ENCODE peak calls at places on chromosomes 1 and 21, in four cellular contexts. P, I, D and W are unnamed samples.

GRCh38 chr1:10761503-10762152 is 34.8 kb downstream of the CASZ1 start:
- DNase-seq in P (no peak), I (peak), D (peak), W (no peak)

GRCh38 chr1:165851034-165851658 is 23.7 kb downstream of the UCK2 start:
- DNase-seq in P (no peak), I (peak), D (no peak), W (no peak)

GRCh38 chr1:245475116-245475515 is 320.3 kb downstream of the KIF26B start:
- DNase-seq in P (no peak), I (peak), D (no peak), W (no peak)

GRCh38 chr1:191671236-191671635 is 487.0 kb upstream of the RGS18 start:
- DNase-seq in P (no peak), I (no peak), D (no peak), W (no peak)

GRCh38 chr1:28926629-28927441 is 12.5 kb downstream of the EPB41 start:
- DNase-seq in P (no peak), I (peak), D (no peak), W (no peak)

GRCh38 chr1:78663916-78664315 is 14.3 kb downstream of the IFI44 start:
- DNase-seq in P (no peak), I (no peak), D (no peak), W (no peak)

GRCh38 chr1:234963180-234963903 is 165.3 kb downstream of the TOMM20 start:
- DNase-seq in P (peak), I (peak), D (no peak), W (no peak)

GRCh38 chr1:71307451-71307850 is 226.6 kb upstream of the ZRANB2 start:
- DNase-seq in P (no peak), I (peak), D (no peak), W (no peak)

GRCh38 chr1:34742667-34743270 is 12.1 kb upstream of the GJB5 start:
- DNase-seq in P (peak), I (peak), D (peak), W (peak)

GRCh38 chr1:81801032-81801833 is 499 bp downstream of the ADGRL2 start:
- DNase-seq in P (no peak), I (peak), D (peak), W (peak)

GRCh38 chr1:119713039-119713537 is 1.4 kb downstream of the PHGDH start:
- DNase-seq in P (no peak), I (peak), D (no peak), W (peak)

GRCh38 chr1:188668083-188668482 is 1809.6 kb downstream of the BRINP3 start:
- DNase-seq in P (no peak), I (no peak), D (no peak), W (peak)

GRCh38 chr1:61141288-61142044 is 59.1 kb downstream of the NFIA start:
- DNase-seq in P (no peak), I (peak), D (no peak), W (no peak)

GRCh38 chr1:32335951-32336867 is at the start of gene MARCKSL1:
- DNase-seq in P (peak), I (peak), D (peak), W (peak)

GRCh38 chr1:245685111-245685810 is 530.5 kb downstream of the KIF26B start:
- DNase-seq in P (no peak), I (no peak), D (no peak), W (peak)

GRCh38 chr1:180504186-180504585 is 1.8 kb upstream of the ACBD6 start:
- DNase-seq in P (no peak), I (no peak), D (no peak), W (no peak)

GRCh38 chr1:175927944-175928343 is 184.5 kb upstream of the TNR start:
- DNase-seq in P (no peak), I (no peak), D (no peak), W (no peak)

GRCh38 chr1:21704055-21704660 is 35.0 kb upstream of the RAP1GAP start:
- DNase-seq in P (no peak), I (no peak), D (no peak), W (no peak)

GRCh38 chr1:246961939-246962373 is 30.2 kb upstream of the AHCTF1 start:
- DNase-seq in P (no peak), I (peak), D (no peak), W (no peak)

GRCh38 chr1:202063093-202063492 is 52.7 kb downstream of the ELF3 start:
- DNase-seq in P (no peak), I (no peak), D (no peak), W (peak)

GRCh38 chr1:159015440-159015909 is 5.8 kb downstream of the IFI16 start:
- DNase-seq in P (peak), I (peak), D (no peak), W (peak)

GRCh38 chr21:36120304-36120902 is 14.5 kb upstream of the CBR3 start:
- DNase-seq in P (no peak), I (no peak), D (no peak), W (no peak)

GRCh38 chr1:25675729-25676476 is 59.3 kb downstream of the MAN1C1 start:
- DNase-seq in P (peak), I (no peak), D (no peak), W (no peak)